ENCODE peak calls at places on chromosomes 1 and 21, in eight cellular contexts. I, E, Z, D, K, L, Y and M are unnamed samples. For H3K36me3, the result is how much of the 10 kb centered on the place peaks cover.

GRCh38 chr1:167805041-167805556 is 83.3 kb downstream of the MPZL1 start:
- DNase-seq in E (no peak), I (no peak), L (no peak), Z (peak), K (no peak), D (no peak), Y (no peak), M (no peak)

GRCh38 chr1:38076038-38076437 is 29.4 kb upstream of the POU3F1 start:
- DNase-seq in L (no peak), I (no peak), E (no peak), K (no peak), Y (no peak), Z (no peak), D (peak), M (no peak)

GRCh38 chr1:5745776-5746610 is 246.2 kb downstream of the NPHP4 start:
- DNase-seq in I (peak), D (peak), E (no peak), Y (peak), K (peak), Z (peak), L (no peak), M (no peak)

GRCh38 chr1:174656409-174657059 is 208.8 kb downstream of the GPR52 start:
- DNase-seq in K (no peak), Z (no peak), E (no peak), I (no peak), D (no peak), Y (no peak), L (no peak), M (no peak)

GRCh38 chr1:117664314-117664713 is 58.5 kb downstream of the TENT5C start:
- DNase-seq in I (no peak), K (no peak), L (no peak), E (no peak), Y (no peak), Z (peak), D (no peak), M (no peak)

GRCh38 chr1:245592083-245592460 is 437.3 kb downstream of the KIF26B start:
- DNase-seq in Y (no peak), I (no peak), K (no peak), Z (no peak), E (no peak), L (no peak), D (no peak), M (no peak)

GRCh38 chr1:65021792-65022191 is 55.4 kb upstream of the JAK1 start:
- DNase-seq in K (no peak), Y (no peak), I (no peak), Z (no peak), E (no peak), L (no peak), D (no peak), M (no peak)

GRCh38 chr1:234437423-234438171 is 41.4 kb downstream of the TARBP1 start:
- DNase-seq in L (no peak), E (no peak), Z (no peak), Y (peak), I (no peak), K (no peak), D (no peak), M (peak)

GRCh38 chr21:27681038-27681437 is 714.1 kb upstream of the ADAMTS5 start:
- DNase-seq in K (no peak), E (no peak), D (no peak), L (no peak), I (no peak), Y (no peak), Z (no peak), M (peak)

GRCh38 chr1:198253668-198254067 is 96.9 kb downstream of the NEK7 start:
- DNase-seq in D (no peak), Z (no peak), K (no peak), I (no peak), E (no peak), Y (no peak), L (no peak), M (peak)

GRCh38 chr1:21586926-21587601 is 77.8 kb downstream of the ALPL start:
- DNase-seq in Z (no peak), E (no peak), K (peak), I (peak), L (no peak), D (peak), Y (peak), M (peak)

GRCh38 chr1:147225193-147225730 is at the start of gene FMO5:
- DNase-seq in Y (no peak), D (peak), L (peak), E (peak), K (peak), Z (peak), I (peak), M (no peak)

GRCh38 chr1:16293568-16293967 is 56.6 kb upstream of the CPLANE2 start:
- DNase-seq in Z (no peak), Y (no peak), L (no peak), D (no peak), K (no peak), E (no peak), I (no peak), M (no peak)

GRCh38 chr1:91916811-91917460 is 31.0 kb upstream of the TGFBR3 start:
- DNase-seq in Z (no peak), E (no peak), L (no peak), I (no peak), D (no peak), Y (no peak), K (no peak), M (no peak)

GRCh38 chr1:196527941-196528340 is 80.3 kb downstream of the KCNT2 start:
- DNase-seq in L (no peak), E (no peak), K (no peak), Y (no peak), Z (no peak), D (no peak), I (no peak), M (peak)

GRCh38 chr21:45423201-45423955 is 18.4 kb downstream of the COL18A1 start:
- DNase-seq in I (no peak), E (no peak), Z (no peak), Y (no peak), K (no peak), D (peak), L (no peak), M (no peak)

GRCh38 chr1:70210820-70211219 is 5.4 kb upstream of the LRRC40 start:
- DNase-seq in L (no peak), D (no peak), K (no peak), E (no peak), I (no peak), Z (no peak), Y (no peak), M (no peak)
- H3K36me3 ChIP-seq in L (under half), D (under half), K (under half), E (under half), I (under half), Z (under half), Y (under half), M (under half)

GRCh38 chr1:150225546-150225945 is 10.4 kb downstream of the ANP32E start:
- DNase-seq in Y (no peak), L (no peak), D (no peak), K (no peak), E (no peak), I (no peak), Z (no peak), M (no peak)
- H3K36me3 ChIP-seq in Y (under half), L (under half), D (half or more), K (half or more), E (under half), I (under half), Z (under half), M (under half)

DNA sequence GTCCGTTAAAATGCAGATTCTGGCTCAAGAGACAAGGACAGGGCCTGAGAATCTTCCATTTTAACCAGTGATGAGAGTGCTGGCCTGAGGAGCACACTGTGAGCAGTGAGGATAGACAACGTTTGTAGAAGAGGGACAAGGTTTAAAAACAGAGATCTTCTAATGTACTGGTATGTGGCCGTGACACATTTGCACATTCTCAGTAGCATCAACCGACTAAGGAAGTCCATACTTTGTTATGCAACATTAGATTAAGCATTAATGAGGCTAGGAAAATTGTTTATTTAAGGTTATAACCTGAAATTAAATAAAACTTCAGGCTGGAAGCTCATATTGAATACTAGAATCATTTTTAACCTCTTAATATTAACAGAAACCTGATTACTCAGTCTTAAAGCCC is 98.9 kb downstream of the SLC45A1 start:
- DNase-seq in Y (no peak), I (no peak), Z (no peak), K (no peak), D (no peak), L (no peak), E (no peak), M (no peak)
- H3K36me3 ChIP-seq in Y (under half), I (under half), Z (under half), K (half or more), D (half or more), L (under half), E (under half), M (under half)

DNA sequence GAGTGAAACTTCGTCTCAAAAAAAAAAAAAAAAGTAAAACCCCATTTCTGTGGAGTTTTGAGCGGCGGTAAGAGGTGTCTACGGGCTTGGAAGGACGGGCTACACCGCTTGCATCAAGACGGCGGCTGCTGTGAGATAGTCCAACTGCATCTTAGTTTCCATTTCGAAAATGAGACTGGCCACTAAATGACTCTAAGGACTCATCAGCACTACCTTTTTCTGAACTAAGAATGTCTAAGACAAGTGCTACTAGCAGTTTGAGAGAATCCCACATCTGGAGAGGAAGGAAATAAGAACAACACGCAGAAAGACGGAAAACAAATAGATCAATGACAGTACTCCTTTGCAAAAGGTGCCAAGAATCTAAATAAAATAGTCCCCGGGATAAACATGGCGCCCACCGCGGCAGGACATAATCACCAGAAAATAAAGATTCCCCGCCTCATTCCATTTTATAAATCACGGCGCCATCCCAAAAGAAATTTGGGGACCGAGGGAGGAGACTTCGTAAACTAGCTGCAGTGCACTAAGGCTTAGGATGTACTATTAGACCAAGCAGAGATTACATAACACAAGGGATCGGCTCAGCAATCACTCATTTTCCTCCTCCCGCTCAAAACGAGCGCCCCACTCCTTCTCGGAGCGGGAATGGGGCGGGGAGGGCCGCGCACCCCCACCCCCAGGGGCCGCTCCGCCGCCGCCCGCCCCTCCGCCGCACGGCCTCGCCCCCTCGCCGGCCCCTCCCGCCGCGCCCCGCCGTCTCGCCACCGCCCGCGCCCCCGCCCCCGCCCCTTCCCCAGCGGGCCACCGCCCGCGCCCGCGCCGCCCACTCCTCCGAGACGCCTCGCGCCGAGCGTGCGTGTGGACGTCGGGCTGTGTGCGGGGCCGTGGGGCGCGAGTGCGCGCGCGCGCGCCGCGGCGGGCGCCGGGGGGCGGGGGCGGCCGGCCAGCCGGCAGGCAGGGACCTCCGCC is 1.1 kb downstream of the POGZ start:
- DNase-seq in Z (peak), D (peak), I (peak), Y (no peak), E (no peak), K (peak), L (no peak), M (no peak)
- H3K36me3 ChIP-seq in Z (under half), D (under half), I (under half), Y (under half), E (under half), K (under half), L (under half), M (under half)

DNA sequence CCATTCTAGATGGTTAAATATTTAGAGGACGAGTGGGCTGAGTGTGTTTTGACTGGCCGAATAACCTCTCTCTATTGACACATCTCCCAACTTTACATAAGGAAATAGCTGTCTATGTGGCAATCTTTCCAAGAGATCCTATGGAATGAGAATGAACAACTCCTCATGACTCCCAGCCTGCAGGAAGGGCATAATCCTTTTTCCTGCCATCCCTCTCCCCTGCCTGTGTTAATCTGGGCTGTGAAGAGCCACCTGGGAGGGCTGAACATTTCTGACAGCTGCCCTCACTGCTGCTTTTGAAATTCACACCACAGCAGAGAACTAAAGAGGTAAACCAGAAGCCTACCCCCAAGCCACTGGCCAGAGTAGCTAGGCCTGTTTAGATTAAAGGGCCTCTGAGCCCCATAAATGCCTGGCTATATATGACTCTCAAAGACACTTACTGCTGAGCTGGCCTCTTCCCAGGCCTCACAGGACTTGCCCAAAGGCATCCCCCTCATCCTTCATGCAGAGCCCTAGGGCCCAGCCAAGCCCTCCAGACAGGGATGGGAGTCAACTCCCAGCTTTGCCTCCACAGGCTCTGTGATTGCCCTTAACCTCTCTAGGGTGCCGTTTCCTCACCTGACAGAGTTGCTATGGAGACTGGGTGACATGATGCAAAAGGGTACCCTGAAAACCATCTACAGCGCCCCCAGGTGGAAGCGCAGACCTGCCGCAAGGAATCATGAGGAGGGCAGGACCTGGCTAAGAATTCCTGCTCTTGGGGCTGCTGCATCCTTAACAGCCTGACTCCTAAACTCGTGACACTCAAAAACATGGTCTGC is 42.0 kb upstream of the LDLRAP1 start:
- DNase-seq in L (peak), I (no peak), Y (no peak), D (peak), K (no peak), E (no peak), Z (peak), M (peak)
- H3K36me3 ChIP-seq in L (under half), I (under half), Y (under half), D (under half), K (under half), E (under half), Z (under half), M (under half)